ENCODE peak calls at places on chromosomes 1 and 21, in six cellular contexts. One of them, this sample, is unnamed.

GRCh38 chr1:39405358-39405757 is 86.1 kb upstream of the BMP8A start:
- DNase-seq in NB4: no peak
- DNase-seq in ovary: peak; percentile 36
- DNase-seq in K562: no peak
- DNase-seq in A549: no peak
- DNase-seq in HepG2: no peak
- DNase-seq in this sample: peak; percentile 35

GRCh38 chr21:45886610-45887026 is 95.0 kb upstream of the COL6A1 start:
- DNase-seq in NB4: no peak
- DNase-seq in ovary: no peak
- DNase-seq in K562: no peak
- DNase-seq in A549: no peak
- DNase-seq in HepG2: no peak
- DNase-seq in this sample: no peak

GRCh38 chr1:26784023-26784871 is 3.5 kb upstream of the PIGV start:
- DNase-seq in NB4: peak; percentile 67
- DNase-seq in ovary: peak; percentile 92
- DNase-seq in K562: peak; percentile 95
- DNase-seq in A549: no peak
- DNase-seq in HepG2: peak; percentile 99
- DNase-seq in this sample: peak; percentile 46

GRCh38 chr1:238484121-238484520 is 593.4 kb upstream of the ZP4 start:
- DNase-seq in NB4: no peak
- DNase-seq in ovary: no peak
- DNase-seq in K562: no peak
- DNase-seq in A549: no peak
- DNase-seq in HepG2: no peak
- DNase-seq in this sample: no peak

GRCh38 chr1:5753431-5754078 is 238.7 kb downstream of the NPHP4 start:
- DNase-seq in NB4: no peak
- DNase-seq in ovary: no peak
- DNase-seq in K562: no peak
- DNase-seq in A549: no peak
- DNase-seq in HepG2: no peak
- DNase-seq in this sample: no peak

GRCh38 chr1:64013395-64013794 is 190.0 kb upstream of the UBE2U start:
- DNase-seq in NB4: no peak
- DNase-seq in ovary: no peak
- DNase-seq in K562: no peak
- DNase-seq in A549: no peak
- DNase-seq in HepG2: no peak
- DNase-seq in this sample: no peak

GRCh38 chr21:21737186-21737585 is 739.0 kb downstream of the NCAM2 start:
- DNase-seq in NB4: no peak
- DNase-seq in ovary: no peak
- DNase-seq in K562: no peak
- DNase-seq in A549: no peak
- DNase-seq in HepG2: no peak
- DNase-seq in this sample: no peak

GRCh38 chr1:203320546-203321272 is 15.4 kb downstream of the BTG2 start:
- DNase-seq in NB4: peak; percentile 90
- DNase-seq in ovary: peak; percentile 68
- DNase-seq in K562: peak; percentile 60
- DNase-seq in A549: no peak
- DNase-seq in HepG2: no peak
- DNase-seq in this sample: no peak

GRCh38 chr21:45004481-45005263 is 64.8 kb downstream of the SLX9 start:
- DNase-seq in NB4: peak; percentile 41
- DNase-seq in ovary: no peak
- DNase-seq in K562: no peak
- DNase-seq in A549: no peak
- DNase-seq in HepG2: no peak
- DNase-seq in this sample: no peak

GRCh38 chr1:200774311-200774710 is 35.6 kb downstream of the CAMSAP2 start:
- DNase-seq in NB4: no peak
- DNase-seq in ovary: no peak
- DNase-seq in K562: no peak
- DNase-seq in A549: no peak
- DNase-seq in HepG2: no peak
- DNase-seq in this sample: no peak

GRCh38 chr1:39925727-39926342 is 24.1 kb upstream of the MYCL start:
- DNase-seq in NB4: peak; percentile 24
- DNase-seq in ovary: no peak
- DNase-seq in K562: no peak
- DNase-seq in A549: no peak
- DNase-seq in HepG2: no peak
- DNase-seq in this sample: no peak

GRCh38 chr1:108814343-108815125 is 42.4 kb downstream of the AKNAD1 start:
- DNase-seq in NB4: no peak
- DNase-seq in ovary: peak; percentile 33
- DNase-seq in K562: no peak
- DNase-seq in A549: no peak
- DNase-seq in HepG2: no peak
- DNase-seq in this sample: peak; percentile 47

GRCh38 chr1:166302919-166303758 is 136.3 kb upstream of the FAM78B start:
- DNase-seq in NB4: no peak
- DNase-seq in ovary: no peak
- DNase-seq in K562: no peak
- DNase-seq in A549: no peak
- DNase-seq in HepG2: no peak
- DNase-seq in this sample: no peak

GRCh38 chr1:230100932-230101331 is 33.9 kb downstream of the GALNT2 start:
- DNase-seq in NB4: no peak
- DNase-seq in ovary: no peak
- DNase-seq in K562: no peak
- DNase-seq in A549: no peak
- DNase-seq in HepG2: no peak
- DNase-seq in this sample: no peak

GRCh38 chr1:7280257-7280656 is 490.8 kb upstream of the VAMP3 start:
- DNase-seq in NB4: no peak
- DNase-seq in ovary: no peak
- DNase-seq in K562: no peak
- DNase-seq in A549: no peak
- DNase-seq in HepG2: no peak
- DNase-seq in this sample: no peak

GRCh38 chr21:36185498-36185897 is 28.9 kb downstream of the DOP1B start:
- DNase-seq in NB4: no peak
- DNase-seq in ovary: no peak
- DNase-seq in K562: no peak
- DNase-seq in A549: no peak
- DNase-seq in HepG2: no peak
- DNase-seq in this sample: no peak

GRCh38 chr1:120179420-120180348 is 3.4 kb upstream of the SEC22B start:
- DNase-seq in NB4: no peak
- DNase-seq in ovary: peak; percentile 31
- DNase-seq in K562: peak; percentile 5
- DNase-seq in A549: no peak
- DNase-seq in HepG2: no peak
- DNase-seq in this sample: peak; percentile 41

GRCh38 chr1:11982010-11982392 is 1.8 kb downstream of the MFN2 start:
- DNase-seq in NB4: peak; percentile 43
- DNase-seq in ovary: no peak
- DNase-seq in K562: no peak
- DNase-seq in A549: peak; percentile 69
- DNase-seq in HepG2: peak; percentile 24
- DNase-seq in this sample: no peak

DNA sequence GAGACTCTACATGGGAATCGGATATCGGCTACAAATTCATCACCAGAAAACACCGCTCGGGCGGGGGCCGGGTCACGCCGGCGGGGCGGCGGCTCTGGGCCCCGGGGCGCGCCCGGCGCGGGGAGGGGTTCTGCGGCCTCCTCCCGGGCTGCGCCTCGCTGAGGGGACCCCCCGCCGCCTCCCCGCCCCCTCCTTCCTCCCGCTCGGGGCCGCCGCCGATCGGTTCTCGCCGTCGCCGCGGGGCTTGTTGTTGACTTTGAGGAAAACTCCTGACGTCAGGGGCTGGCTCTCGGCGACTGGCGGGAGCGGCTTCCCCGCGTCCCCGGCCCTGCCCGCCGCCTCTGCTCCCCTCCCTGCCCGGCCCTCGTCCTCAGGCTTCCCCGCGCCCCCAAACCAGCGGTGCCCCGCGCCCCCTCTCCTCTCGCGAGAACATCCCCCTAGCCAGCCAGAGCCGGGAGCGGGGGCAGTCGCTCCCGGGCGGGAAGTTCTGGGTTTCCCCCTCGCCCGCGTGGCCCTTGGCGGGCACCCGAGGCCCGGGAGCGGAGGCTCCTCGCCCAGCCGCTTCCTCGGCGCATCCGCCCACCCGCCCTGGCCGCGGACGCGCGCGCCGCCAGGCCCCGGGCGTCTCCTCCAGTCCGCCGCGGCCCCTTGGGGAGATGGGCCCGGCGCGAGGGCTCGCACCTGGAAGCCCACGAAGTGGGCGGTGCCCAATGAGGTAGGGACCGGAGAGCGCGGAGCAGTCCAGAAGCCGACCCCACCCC is 505 bp upstream of the AKT3 start:
- DNase-seq in NB4: peak; percentile 69
- DNase-seq in ovary: peak; percentile 87
- DNase-seq in K562: peak; percentile 80
- DNase-seq in A549: peak; percentile 64
- DNase-seq in HepG2: peak; percentile 3
- DNase-seq in this sample: peak; percentile 82
- TF ChIP-seq POLR2A in NB4: no peak
- TF ChIP-seq POLR2A in ovary: peak; percentile 28
- TF ChIP-seq POLR2A in K562: no peak
- TF ChIP-seq POLR2A in A549: peak; percentile 18
- TF ChIP-seq POLR2A in HepG2: no peak
- TF ChIP-seq POLR2A in this sample: peak; percentile 40

DNA sequence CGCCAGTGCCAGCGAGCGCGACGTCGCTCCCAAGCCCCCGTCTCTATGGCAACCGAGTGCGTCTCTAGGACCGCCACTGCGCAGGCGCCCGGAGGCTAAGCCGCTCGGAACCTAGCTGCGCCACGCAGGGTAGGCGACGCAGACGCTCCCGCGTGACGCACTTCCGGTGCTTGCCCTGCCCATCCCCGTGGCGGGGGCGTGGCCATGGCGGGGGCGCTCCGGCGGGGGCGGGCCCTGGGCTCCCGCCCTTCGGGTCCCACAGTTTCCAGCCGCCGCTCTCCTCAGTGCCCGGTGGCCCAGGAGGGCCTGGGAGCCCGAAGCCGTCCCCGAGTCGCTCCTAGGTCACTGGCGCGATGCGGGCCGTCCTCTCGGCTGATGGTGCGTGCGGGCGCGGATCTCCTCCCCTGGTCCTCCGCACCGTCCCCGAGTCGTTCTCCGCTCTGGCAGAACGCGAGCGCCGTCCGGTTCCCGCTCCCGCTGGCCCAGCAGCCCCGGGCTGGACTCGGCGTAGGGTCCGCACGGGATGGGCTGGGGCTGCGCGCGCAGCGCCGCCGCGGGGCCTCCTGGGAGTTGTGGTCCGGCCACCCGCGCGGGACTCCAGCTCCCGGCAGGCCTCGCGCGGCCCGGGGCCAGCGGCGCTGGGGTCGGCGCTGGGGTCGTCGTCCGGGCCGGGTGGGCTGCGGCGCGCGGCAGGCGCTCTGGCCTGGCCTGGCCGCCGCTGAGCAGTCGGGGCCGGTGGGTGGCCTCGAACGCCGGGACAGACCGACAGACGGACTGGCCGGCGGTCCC is at the start of gene MIB2:
- DNase-seq in NB4: peak; percentile 97
- DNase-seq in ovary: peak; percentile 94
- DNase-seq in K562: peak; percentile 100
- DNase-seq in A549: peak; percentile 94
- DNase-seq in HepG2: peak; percentile 94
- DNase-seq in this sample: peak; percentile 96
- TF ChIP-seq POLR2A in NB4: no peak
- TF ChIP-seq POLR2A in ovary: peak; percentile 82
- TF ChIP-seq POLR2A in K562: peak; percentile 98
- TF ChIP-seq POLR2A in A549: peak; percentile 59
- TF ChIP-seq POLR2A in HepG2: peak; percentile 85
- TF ChIP-seq POLR2A in this sample: peak; percentile 93

GRCh38 chr1:35573198-35573775 is at the start of gene TFAP2E:
- DNase-seq in NB4: no peak
- DNase-seq in ovary: no peak
- DNase-seq in K562: no peak
- DNase-seq in A549: peak; percentile 66
- DNase-seq in HepG2: no peak
- DNase-seq in this sample: no peak
- TF ChIP-seq POLR2A in NB4: no peak
- TF ChIP-seq POLR2A in ovary: no peak
- TF ChIP-seq POLR2A in K562: no peak
- TF ChIP-seq POLR2A in A549: no peak
- TF ChIP-seq POLR2A in HepG2: peak; percentile 28
- TF ChIP-seq POLR2A in this sample: no peak

DNA sequence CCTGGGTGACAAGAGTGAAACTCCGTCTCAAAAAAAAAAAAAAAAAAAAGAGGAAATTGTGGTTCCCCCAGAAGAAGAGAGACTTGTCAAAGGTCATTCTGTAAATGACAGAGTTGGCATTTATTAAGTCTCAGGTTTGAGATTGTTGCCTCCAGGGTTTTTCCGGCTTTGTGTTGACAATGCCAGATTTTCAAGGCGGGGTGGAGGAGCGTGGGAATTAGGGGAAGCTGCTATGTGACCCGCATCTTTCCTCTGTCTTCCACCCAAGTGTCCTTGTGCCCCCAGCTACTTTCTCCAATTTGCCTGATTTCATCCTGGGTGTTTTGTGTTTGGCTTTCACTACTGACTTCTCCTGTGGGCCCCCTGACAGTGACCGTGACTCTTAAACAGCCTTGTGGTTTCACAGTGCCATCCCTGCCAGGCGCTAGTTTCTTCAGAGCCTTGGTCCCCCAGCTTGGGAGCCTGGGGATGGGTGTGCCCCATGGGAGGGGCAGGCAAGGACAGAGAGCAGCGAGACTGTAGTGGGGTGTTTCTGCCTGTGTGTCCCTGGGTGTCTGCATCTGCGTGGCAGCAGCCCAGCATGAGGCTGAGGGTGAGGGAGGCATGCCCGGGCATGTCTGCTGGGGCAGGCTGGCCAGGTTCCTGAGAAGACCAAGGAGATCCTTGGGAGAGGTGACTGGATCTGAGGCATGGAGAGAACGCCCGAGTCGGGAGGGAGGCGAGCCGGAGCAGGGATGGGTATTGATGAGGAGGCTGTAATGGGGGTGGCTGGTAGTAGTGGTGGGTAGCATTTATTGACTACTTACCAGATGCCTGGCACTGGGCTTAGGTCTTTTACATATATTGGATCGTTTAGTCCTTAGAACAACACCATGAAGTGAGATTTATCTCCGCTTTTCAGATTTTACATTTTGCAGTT is 46.3 kb downstream of the IER5 start:
- DNase-seq in NB4: peak; percentile 77
- DNase-seq in ovary: no peak
- DNase-seq in K562: no peak
- DNase-seq in A549: no peak
- DNase-seq in HepG2: no peak
- DNase-seq in this sample: no peak
- TF ChIP-seq POLR2A in NB4: no peak
- TF ChIP-seq POLR2A in ovary: no peak
- TF ChIP-seq POLR2A in K562: no peak
- TF ChIP-seq POLR2A in A549: no peak
- TF ChIP-seq POLR2A in HepG2: no peak
- TF ChIP-seq POLR2A in this sample: no peak

This sample was measured in uterus.